ENCODE peak calls at places on chromosomes 6 and 20, in five cellular contexts. One of them, this sample, is unnamed. For H3K4me1, the result is how much of the 10 kb centered on the place peaks cover.

GRCh38 chr6:137794510-137795200 is 72.4 kb upstream of the TNFAIP3 start:
- DNase-seq in heart left ventricle: no peak
- DNase-seq in ascending aorta: no peak
- DNase-seq in esophagus muscularis mucosa: no peak
- DNase-seq in CD8-positive, alpha-beta T cell: no peak
- DNase-seq in this sample: no peak

GRCh38 chr20:40010483-40010882 is 678.6 kb downstream of the MAFB start:
- DNase-seq in CD8-positive, alpha-beta T cell: no peak
- DNase-seq in heart left ventricle: no peak
- DNase-seq in ascending aorta: no peak
- DNase-seq in esophagus muscularis mucosa: no peak
- DNase-seq in this sample: no peak

GRCh38 chr6:113065606-113066005 is 718.5 kb downstream of the RFPL4B start:
- DNase-seq in esophagus muscularis mucosa: no peak
- DNase-seq in CD8-positive, alpha-beta T cell: no peak
- DNase-seq in ascending aorta: no peak
- DNase-seq in heart left ventricle: no peak
- DNase-seq in this sample: peak

GRCh38 chr6:101650402-101651100 is 257.0 kb downstream of the GRIK2 start:
- DNase-seq in CD8-positive, alpha-beta T cell: no peak
- DNase-seq in ascending aorta: no peak
- DNase-seq in esophagus muscularis mucosa: no peak
- DNase-seq in heart left ventricle: no peak
- DNase-seq in this sample: no peak

GRCh38 chr6:139765825-139766285 is 391.4 kb upstream of the CITED2 start:
- DNase-seq in esophagus muscularis mucosa: no peak
- DNase-seq in ascending aorta: no peak
- DNase-seq in heart left ventricle: no peak
- DNase-seq in CD8-positive, alpha-beta T cell: no peak
- DNase-seq in this sample: peak

GRCh38 chr6:111642463-111643158 is 36.9 kb upstream of the TRAF3IP2 start:
- DNase-seq in ascending aorta: peak
- DNase-seq in CD8-positive, alpha-beta T cell: no peak
- DNase-seq in heart left ventricle: peak
- DNase-seq in esophagus muscularis mucosa: no peak
- DNase-seq in this sample: peak

GRCh38 chr6:170444056-170444505 is 109.0 kb downstream of the PSMB1 start:
- DNase-seq in esophagus muscularis mucosa: no peak
- DNase-seq in CD8-positive, alpha-beta T cell: no peak
- DNase-seq in ascending aorta: peak
- DNase-seq in heart left ventricle: no peak
- DNase-seq in this sample: no peak

GRCh38 chr6:107408714-107409113 is 50.6 kb downstream of the PDSS2 start:
- DNase-seq in heart left ventricle: no peak
- DNase-seq in esophagus muscularis mucosa: no peak
- DNase-seq in ascending aorta: no peak
- DNase-seq in CD8-positive, alpha-beta T cell: no peak
- DNase-seq in this sample: no peak

GRCh38 chr20:61933481-61933950 is 132.2 kb downstream of the TAF4 start:
- DNase-seq in esophagus muscularis mucosa: no peak
- DNase-seq in ascending aorta: no peak
- DNase-seq in CD8-positive, alpha-beta T cell: no peak
- DNase-seq in heart left ventricle: no peak
- DNase-seq in this sample: no peak

GRCh38 chr6:4369616-4370015 is 234.2 kb upstream of the ECI2 start:
- DNase-seq in heart left ventricle: peak
- DNase-seq in esophagus muscularis mucosa: no peak
- DNase-seq in CD8-positive, alpha-beta T cell: no peak
- DNase-seq in ascending aorta: no peak
- DNase-seq in this sample: no peak

GRCh38 chr20:12936020-12936419 is 72.8 kb upstream of the SPTLC3 start:
- DNase-seq in CD8-positive, alpha-beta T cell: no peak
- DNase-seq in esophagus muscularis mucosa: no peak
- DNase-seq in ascending aorta: no peak
- DNase-seq in heart left ventricle: no peak
- DNase-seq in this sample: no peak

GRCh38 chr6:7996538-7997225 is 67.5 kb downstream of the BLOC1S5 start:
- DNase-seq in esophagus muscularis mucosa: no peak
- DNase-seq in heart left ventricle: no peak
- DNase-seq in ascending aorta: no peak
- DNase-seq in CD8-positive, alpha-beta T cell: no peak
- DNase-seq in this sample: peak

GRCh38 chr20:2521369-2522305 is 12.9 kb upstream of the ZNF343 start:
- DNase-seq in ascending aorta: no peak
- DNase-seq in esophagus muscularis mucosa: peak
- DNase-seq in heart left ventricle: no peak
- DNase-seq in CD8-positive, alpha-beta T cell: peak
- DNase-seq in this sample: peak

GRCh38 chr6:166578536-166579233 is 7.8 kb downstream of the RAMACL start:
- DNase-seq in heart left ventricle: no peak
- DNase-seq in CD8-positive, alpha-beta T cell: no peak
- DNase-seq in ascending aorta: no peak
- DNase-seq in esophagus muscularis mucosa: no peak
- DNase-seq in this sample: no peak

GRCh38 chr6:137680678-137681346 is 186.2 kb upstream of the TNFAIP3 start:
- DNase-seq in heart left ventricle: no peak
- DNase-seq in ascending aorta: no peak
- DNase-seq in esophagus muscularis mucosa: no peak
- DNase-seq in CD8-positive, alpha-beta T cell: no peak
- DNase-seq in this sample: no peak

GRCh38 chr6:128641701-128642100 is 121.3 kb upstream of the PTPRK start:
- DNase-seq in CD8-positive, alpha-beta T cell: no peak
- DNase-seq in heart left ventricle: no peak
- DNase-seq in ascending aorta: no peak
- DNase-seq in esophagus muscularis mucosa: no peak
- DNase-seq in this sample: no peak

GRCh38 chr20:40848530-40848929 is 159.5 kb upstream of the MAFB start:
- DNase-seq in ascending aorta: no peak
- DNase-seq in CD8-positive, alpha-beta T cell: no peak
- DNase-seq in heart left ventricle: no peak
- DNase-seq in esophagus muscularis mucosa: no peak
- DNase-seq in this sample: no peak

GRCh38 chr20:57698191-57698866 is 11.5 kb downstream of the PMEPA1 start:
- DNase-seq in heart left ventricle: no peak
- DNase-seq in ascending aorta: peak
- DNase-seq in esophagus muscularis mucosa: no peak
- DNase-seq in CD8-positive, alpha-beta T cell: no peak
- DNase-seq in this sample: no peak

GRCh38 chr6:71478834-71479541 is 190.4 kb downstream of the OGFRL1 start:
- DNase-seq in CD8-positive, alpha-beta T cell: no peak
- DNase-seq in heart left ventricle: no peak
- DNase-seq in esophagus muscularis mucosa: no peak
- DNase-seq in ascending aorta: no peak
- DNase-seq in this sample: no peak

GRCh38 chr6:110398778-110399177 is 16.6 kb downstream of the DDO start:
- DNase-seq in esophagus muscularis mucosa: no peak
- DNase-seq in heart left ventricle: no peak
- DNase-seq in ascending aorta: no peak
- DNase-seq in CD8-positive, alpha-beta T cell: no peak
- DNase-seq in this sample: no peak

GRCh38 chr20:3560578-3560977 is 89.8 kb downstream of the ATRN start:
- DNase-seq in esophagus muscularis mucosa: no peak
- DNase-seq in ascending aorta: no peak
- DNase-seq in heart left ventricle: no peak
- DNase-seq in CD8-positive, alpha-beta T cell: no peak
- DNase-seq in this sample: no peak

GRCh38 chr6:82408952-82409421 is 45.4 kb downstream of the TPBG start:
- DNase-seq in CD8-positive, alpha-beta T cell: no peak
- DNase-seq in heart left ventricle: no peak
- DNase-seq in esophagus muscularis mucosa: no peak
- DNase-seq in ascending aorta: no peak
- DNase-seq in this sample: peak

GRCh38 chr20:24936526-24937407 is 12.3 kb upstream of the CST7 start:
- DNase-seq in CD8-positive, alpha-beta T cell: no peak
- DNase-seq in ascending aorta: no peak
- DNase-seq in esophagus muscularis mucosa: no peak
- DNase-seq in heart left ventricle: no peak
- DNase-seq in this sample: no peak

GRCh38 chr6:16236648-16237199 is 1.7 kb upstream of the GMPR start:
- DNase-seq in ascending aorta: no peak
- DNase-seq in heart left ventricle: peak
- DNase-seq in CD8-positive, alpha-beta T cell: no peak
- DNase-seq in esophagus muscularis mucosa: no peak
- DNase-seq in this sample: peak

GRCh38 chr6:125797120-125797933 is 6.6 kb downstream of the NCOA7 start:
- DNase-seq in esophagus muscularis mucosa: no peak
- DNase-seq in CD8-positive, alpha-beta T cell: no peak
- DNase-seq in heart left ventricle: no peak
- DNase-seq in ascending aorta: no peak
- DNase-seq in this sample: no peak

GRCh38 chr20:44247676-44248419 is 740 bp downstream of the GDAP1L1 start:
- DNase-seq in esophagus muscularis mucosa: no peak
- DNase-seq in ascending aorta: no peak
- DNase-seq in CD8-positive, alpha-beta T cell: no peak
- DNase-seq in heart left ventricle: peak
- DNase-seq in this sample: peak

GRCh38 chr6:64074981-64075380 is 439.4 kb downstream of the PHF3 start:
- DNase-seq in ascending aorta: no peak
- DNase-seq in CD8-positive, alpha-beta T cell: no peak
- DNase-seq in esophagus muscularis mucosa: no peak
- DNase-seq in heart left ventricle: no peak
- DNase-seq in this sample: no peak

GRCh38 chr6:35967059-35967769 is 46.3 kb upstream of the SRPK1 start:
- DNase-seq in esophagus muscularis mucosa: no peak
- DNase-seq in ascending aorta: no peak
- DNase-seq in CD8-positive, alpha-beta T cell: no peak
- DNase-seq in heart left ventricle: no peak
- DNase-seq in this sample: no peak

GRCh38 chr6:34610819-34611477 is 54.8 kb upstream of the SPDEF start:
- DNase-seq in CD8-positive, alpha-beta T cell: no peak
- DNase-seq in esophagus muscularis mucosa: no peak
- DNase-seq in ascending aorta: no peak
- DNase-seq in heart left ventricle: no peak
- DNase-seq in this sample: no peak
- H3K27ac ChIP-seq in CD8-positive, alpha-beta T cell: no peak
- H3K27ac ChIP-seq in esophagus muscularis mucosa: no peak
- H3K27ac ChIP-seq in ascending aorta: peak
- H3K27ac ChIP-seq in heart left ventricle: no peak
- H3K27ac ChIP-seq in this sample: peak

GRCh38 chr6:117906905-117907599 is at the start of gene SLC35F1:
- DNase-seq in heart left ventricle: peak
- DNase-seq in CD8-positive, alpha-beta T cell: no peak
- DNase-seq in ascending aorta: no peak
- DNase-seq in esophagus muscularis mucosa: peak
- DNase-seq in this sample: peak
- TF ChIP-seq CTCF in heart left ventricle: peak
- TF ChIP-seq CTCF in CD8-positive, alpha-beta T cell: no peak
- TF ChIP-seq CTCF in ascending aorta: no peak
- TF ChIP-seq CTCF in esophagus muscularis mucosa: no peak
- TF ChIP-seq CTCF in this sample: peak

DNA sequence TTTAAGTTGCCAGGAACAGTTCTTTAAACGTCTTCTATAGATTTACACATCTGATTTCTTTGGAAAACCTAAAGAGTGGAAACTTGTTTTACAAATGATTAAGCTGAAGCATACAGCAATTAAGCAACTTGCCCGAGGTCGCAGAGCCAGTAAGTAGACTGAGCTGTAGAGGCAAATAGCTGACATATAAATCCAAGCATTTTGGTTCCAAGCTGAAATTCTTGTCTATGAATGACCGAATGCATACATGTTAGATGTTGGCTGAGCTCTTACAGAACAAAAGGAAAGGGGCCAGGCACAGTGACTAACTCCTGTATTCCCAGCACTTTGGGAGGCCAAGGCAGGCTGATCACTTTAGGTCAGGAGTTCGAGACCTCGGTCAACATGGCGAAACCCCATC is 101.8 kb upstream of the SGK1 start:
- DNase-seq in ascending aorta: no peak
- DNase-seq in CD8-positive, alpha-beta T cell: no peak
- DNase-seq in heart left ventricle: no peak
- DNase-seq in esophagus muscularis mucosa: no peak
- DNase-seq in this sample: no peak
- H3K4me1 ChIP-seq in ascending aorta: under half
- H3K4me1 ChIP-seq in CD8-positive, alpha-beta T cell: under half
- H3K4me1 ChIP-seq in heart left ventricle: under half
- H3K4me1 ChIP-seq in esophagus muscularis mucosa: under half
- H3K4me1 ChIP-seq in this sample: under half

GRCh38 chr6:44067760-44068139 is 59.5 kb downstream of the MRPL14 start:
- DNase-seq in heart left ventricle: no peak
- DNase-seq in CD8-positive, alpha-beta T cell: no peak
- DNase-seq in esophagus muscularis mucosa: no peak
- DNase-seq in ascending aorta: no peak
- DNase-seq in this sample: no peak
- H3K27ac ChIP-seq in heart left ventricle: no peak
- H3K27ac ChIP-seq in CD8-positive, alpha-beta T cell: no peak
- H3K27ac ChIP-seq in esophagus muscularis mucosa: no peak
- H3K27ac ChIP-seq in ascending aorta: no peak
- H3K27ac ChIP-seq in this sample: no peak

GRCh38 chr6:39389372-39389767 is 66.9 kb upstream of the KCNK16 start:
- DNase-seq in ascending aorta: no peak
- DNase-seq in heart left ventricle: no peak
- DNase-seq in esophagus muscularis mucosa: peak
- DNase-seq in CD8-positive, alpha-beta T cell: no peak
- DNase-seq in this sample: peak
- TF ChIP-seq CTCF in ascending aorta: no peak
- TF ChIP-seq CTCF in heart left ventricle: no peak
- TF ChIP-seq CTCF in esophagus muscularis mucosa: no peak
- TF ChIP-seq CTCF in CD8-positive, alpha-beta T cell: no peak
- TF ChIP-seq CTCF in this sample: peak

This sample was measured in cardiac muscle cell.